ENCODE peak calls at places on chromosomes 11 and 22, in six cellular contexts. S, F, D, E, Z and N are unnamed samples.

GRCh38 chr11:71458146-71459070 is 5.4 kb downstream of the NADSYN1 start:
- DNase-seq in S (no peak), E (no peak), Z (no peak), F (no peak), D (no peak), N (no peak)

GRCh38 chr11:19345848-19346681 is 105.3 kb upstream of the E2F8 start:
- DNase-seq in S (no peak), F (no peak), D (no peak), E (no peak), Z (no peak), N (no peak)

GRCh38 chr11:102244681-102245409 is 72.4 kb upstream of the BIRC3 start:
- DNase-seq in D (no peak), S (no peak), E (no peak), F (no peak), Z (no peak), N (no peak)

GRCh38 chr11:1478544-1478943 is 8.0 kb downstream of the MOB2 start:
- DNase-seq in F (no peak), Z (no peak), E (no peak), D (no peak), S (no peak), N (no peak)

GRCh38 chr22:38832005-38832978 is 11.5 kb downstream of the NPTXR start:
- DNase-seq in F (no peak), S (no peak), Z (no peak), D (no peak), E (no peak), N (peak)

GRCh38 chr11:57321996-57322880 is 2.5 kb downstream of the TNKS1BP1 start:
- DNase-seq in Z (peak), F (peak), E (peak), D (peak), S (peak), N (peak)

GRCh38 chr11:72113170-72113808 is 794 bp upstream of the ANAPC15 start:
- DNase-seq in F (no peak), D (no peak), Z (no peak), E (no peak), S (no peak), N (no peak)

GRCh38 chr11:103652013-103652412 is 384.4 kb upstream of the DDI1 start:
- DNase-seq in F (no peak), D (no peak), Z (no peak), S (no peak), E (no peak), N (no peak)

GRCh38 chr22:32013200-32013599 is 29.9 kb upstream of the SLC5A1 start:
- DNase-seq in F (no peak), S (no peak), E (no peak), D (no peak), Z (no peak), N (no peak)

GRCh38 chr11:123072279-123072678 is 10.3 kb upstream of the HSPA8 start:
- DNase-seq in Z (no peak), S (peak), D (peak), F (peak), E (no peak), N (no peak)

GRCh38 chr11:81647374-81647773 is 1086.3 kb downstream of the FAM181B start:
- DNase-seq in S (no peak), Z (no peak), D (no peak), F (no peak), E (no peak), N (no peak)

GRCh38 chr11:57778318-57779037 is 16.9 kb downstream of the CTNND1 start:
- DNase-seq in F (peak), E (peak), Z (no peak), D (peak), S (peak), N (peak)

GRCh38 chr11:134349109-134349801 is 17.5 kb downstream of the GLB1L2 start:
- DNase-seq in Z (no peak), F (no peak), S (no peak), D (no peak), E (no peak), N (no peak)

GRCh38 chr11:134264966-134265365 is 11.2 kb upstream of the GLB1L3 start:
- DNase-seq in Z (no peak), E (no peak), D (no peak), F (peak), S (no peak), N (no peak)

GRCh38 chr11:6132431-6132830 is 24.9 kb downstream of the OR56B4 start:
- DNase-seq in E (no peak), F (no peak), D (no peak), S (no peak), Z (no peak), N (no peak)

GRCh38 chr11:109071712-109072524 is 350.1 kb upstream of the C11orf87 start:
- DNase-seq in E (peak), S (peak), F (peak), Z (no peak), D (no peak), N (peak)

GRCh38 chr11:70727899-70728620 is 329.7 kb downstream of the CTTN start:
- DNase-seq in E (no peak), D (no peak), F (peak), S (no peak), Z (no peak), N (no peak)

GRCh38 chr22:35783943-35784614 is 66.4 kb downstream of the APOL5 start:
- DNase-seq in F (no peak), Z (no peak), E (no peak), D (no peak), S (no peak), N (no peak)

GRCh38 chr22:23399367-23400285 is 180.5 kb downstream of the IGLL1 start:
- DNase-seq in Z (no peak), F (no peak), D (peak), E (no peak), S (no peak), N (peak)

GRCh38 chr11:61384271-61385242 is 7.8 kb upstream of the TMEM216 start:
- DNase-seq in E (no peak), Z (no peak), S (no peak), F (no peak), D (no peak), N (peak)

DNA sequence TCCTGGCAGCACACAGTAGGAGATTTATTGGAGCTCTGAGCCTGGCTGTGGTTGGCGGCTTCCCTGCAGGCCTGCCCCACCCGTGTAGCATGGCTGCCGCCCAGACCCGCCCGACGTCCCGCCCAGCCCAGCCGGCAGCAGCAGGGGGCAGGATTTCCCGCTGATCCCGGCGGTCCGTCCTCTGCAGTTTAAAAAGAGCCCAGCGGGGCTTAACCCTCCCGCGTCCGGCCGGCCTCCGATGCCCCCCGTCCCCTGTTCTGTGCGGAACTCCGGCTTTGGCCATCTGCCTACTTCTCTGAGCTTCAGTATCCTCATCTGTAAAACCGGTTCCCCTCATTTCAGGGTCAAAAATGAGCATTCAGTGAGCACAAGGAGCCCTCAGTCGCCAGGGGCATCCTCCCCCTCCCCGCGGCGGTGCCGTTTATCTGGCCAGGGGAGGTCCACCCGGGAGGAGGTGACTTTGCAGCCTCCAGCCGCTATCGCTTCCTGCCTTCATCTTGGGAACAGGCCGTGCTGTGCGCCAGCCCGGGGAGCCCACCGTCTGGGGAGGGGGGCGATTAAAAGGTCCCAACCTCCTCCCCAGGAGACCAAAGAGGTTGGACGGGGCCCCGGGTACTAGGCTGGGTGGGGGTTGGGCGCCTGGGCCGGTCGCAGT is at the start of gene GAS2L1:
- DNase-seq in F (peak), E (peak), S (peak), Z (no peak), D (peak), N (peak)
- TF ChIP-seq POLR2A in F (no peak), E (no peak), S (no peak), Z (no peak), D (no peak), N (no peak)

GRCh38 chr11:35041070-35041554 is 97.9 kb upstream of the CD44 start:
- DNase-seq in S (no peak), Z (no peak), F (no peak), E (no peak), D (no peak), N (no peak)

GRCh38 chr11:35042265-35042664 is 96.7 kb upstream of the CD44 start:
- DNase-seq in Z (no peak), S (no peak), D (no peak), F (no peak), E (no peak), N (no peak)

GRCh38 chr11:35038211-35038930 is 100.6 kb upstream of the CD44 start:
- DNase-seq in S (no peak), Z (no peak), D (no peak), E (no peak), F (no peak), N (no peak)

GRCh38 chr11:35039076-35039475 is 99.9 kb upstream of the CD44 start:
- DNase-seq in Z (no peak), E (no peak), S (no peak), F (no peak), D (no peak), N (no peak)

GRCh38 chr11:35040221-35040942 is 98.6 kb upstream of the CD44 start:
- DNase-seq in Z (no peak), E (no peak), D (no peak), F (no peak), S (peak), N (no peak)
- TF ChIP-seq POLR2A in Z (no peak), E (no peak), D (no peak), F (no peak), S (no peak), N (no peak)

GRCh38 chr11:76786053-76787014 is 3.2 kb downstream of the TSKU start:
- DNase-seq in Z (no peak), F (no peak), S (no peak), E (no peak), D (no peak), N (no peak)

GRCh38 chr11:76788661-76789442 is 5.7 kb downstream of the TSKU start:
- DNase-seq in Z (no peak), S (peak), E (no peak), F (peak), D (peak), N (no peak)

GRCh38 chr11:76787271-76787670 is 4.1 kb downstream of the TSKU start:
- DNase-seq in Z (no peak), D (peak), E (no peak), F (no peak), S (no peak), N (no peak)

GRCh38 chr11:76789443-76789719 is 6.2 kb downstream of the TSKU start:
- DNase-seq in S (no peak), F (no peak), D (no peak), Z (no peak), E (no peak), N (no peak)

DNA sequence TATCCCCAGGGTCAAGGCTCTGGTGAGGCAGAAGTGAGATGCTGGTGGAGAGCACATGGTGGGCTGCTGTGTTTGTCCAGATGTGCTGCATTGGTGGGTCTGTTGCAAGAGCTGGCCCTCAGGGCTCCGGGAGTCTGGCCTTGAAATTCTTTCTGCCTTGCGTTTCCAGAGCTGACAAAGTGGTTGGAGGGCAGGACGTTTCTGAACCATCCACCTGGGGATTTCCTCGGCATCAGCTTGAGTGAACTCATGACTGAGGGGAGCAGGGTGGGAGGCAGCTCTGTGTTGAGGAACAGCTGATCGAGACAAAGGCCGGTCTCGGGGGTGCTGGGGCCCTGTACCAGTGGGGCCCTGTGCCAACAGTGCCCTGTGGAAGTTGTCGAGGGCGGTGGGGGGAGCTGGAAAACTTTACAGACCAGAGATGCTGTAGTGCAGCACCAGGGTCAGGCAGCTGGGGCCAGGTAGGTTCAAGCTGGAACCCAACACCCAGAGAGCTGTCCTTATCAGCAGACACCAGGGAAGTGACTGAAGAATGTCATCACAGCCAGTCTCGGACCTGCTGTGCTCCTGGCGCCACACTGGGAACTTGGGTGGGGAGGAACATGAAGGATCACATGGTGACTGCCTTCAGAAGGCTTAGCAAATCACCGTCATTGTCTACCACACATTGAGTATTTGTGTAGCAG is 4.9 kb downstream of the TSKU start:
- DNase-seq in Z (no peak), F (no peak), S (peak), D (peak), E (peak), N (peak)
- TF ChIP-seq POLR2A in Z (no peak), F (no peak), S (no peak), D (no peak), E (no peak), N (no peak)

DNA sequence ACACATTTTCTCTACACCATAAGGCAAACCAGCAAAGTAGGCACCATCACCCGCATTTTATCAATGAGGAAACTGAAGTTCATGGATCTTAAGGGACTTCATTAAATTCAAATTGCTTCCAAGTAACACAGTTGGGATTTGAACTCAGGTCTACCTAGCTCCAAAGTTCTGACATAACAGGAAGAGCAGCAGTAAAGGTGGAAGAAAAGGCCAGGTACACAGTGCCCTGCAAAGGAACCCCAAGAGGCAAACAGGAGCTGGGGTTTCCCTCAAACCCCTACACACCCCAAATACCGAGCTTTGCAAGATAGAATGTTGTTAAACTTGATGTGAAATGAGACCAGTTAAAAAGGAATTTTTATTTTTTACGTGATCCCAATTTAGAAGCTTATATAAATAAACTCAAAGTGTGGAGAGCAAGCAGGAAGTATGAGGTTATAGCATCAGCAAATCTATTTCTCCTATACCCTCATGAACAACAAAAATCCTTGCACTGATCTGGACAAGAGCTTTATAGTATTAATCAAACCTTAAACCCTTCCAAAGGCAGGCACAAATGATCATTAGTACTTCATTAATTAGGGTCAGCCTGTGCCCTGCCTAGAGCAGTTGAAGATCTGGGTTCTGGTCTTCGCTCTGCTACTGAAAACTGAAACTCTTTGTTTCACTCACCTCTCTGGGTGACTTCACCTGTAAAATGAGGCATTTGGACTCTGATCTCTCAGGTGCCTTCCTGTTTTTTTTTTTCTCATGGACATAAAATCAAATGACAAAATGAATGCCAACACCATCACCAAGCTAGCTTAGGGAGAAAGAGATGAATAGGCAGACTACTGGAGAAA is 36.5 kb downstream of the SYTL2 start:
- DNase-seq in Z (no peak), F (no peak), S (no peak), D (no peak), E (no peak), N (no peak)
- TF ChIP-seq POLR2A in Z (no peak), F (no peak), S (no peak), D (no peak), E (no peak), N (no peak)

GRCh38 chr11:73968356-73968966 is 14.2 kb downstream of the UCP2 start:
- DNase-seq in Z (no peak), E (no peak), S (no peak), F (no peak), D (no peak), N (no peak)
- TF ChIP-seq POLR2A in Z (no peak), E (no peak), S (no peak), F (no peak), D (no peak), N (no peak)

DNA sequence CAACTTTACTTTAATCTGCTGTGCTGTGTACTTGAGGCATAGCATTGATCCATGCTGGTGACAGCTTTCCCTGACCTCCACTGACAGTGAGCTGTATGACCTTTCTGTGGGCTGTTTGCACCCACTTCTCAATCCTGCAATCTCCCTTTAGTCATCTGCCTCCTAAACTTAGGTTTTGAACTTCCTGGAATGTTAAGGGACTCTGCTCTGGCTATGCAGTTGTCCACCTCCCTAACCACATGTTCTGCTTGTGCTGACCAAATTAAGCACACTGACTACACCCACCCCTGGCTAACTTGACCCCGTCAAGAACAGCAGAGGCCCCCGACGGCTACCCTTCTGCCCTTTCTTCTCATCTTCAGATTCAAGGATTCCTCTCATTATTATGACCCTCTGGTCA is 89.1 kb upstream of the NTM start:
- DNase-seq in F (no peak), D (no peak), Z (no peak), E (no peak), S (no peak), N (no peak)
- TF ChIP-seq POLR2A in F (no peak), D (no peak), Z (no peak), E (no peak), S (no peak), N (no peak)

GRCh38 chr22:25183959-25184619 is 15.6 kb upstream of the CRYBB3 start:
- DNase-seq in F (no peak), S (no peak), D (no peak), Z (no peak), E (no peak), N (no peak)

GRCh38 chr22:25186140-25186539 is 13.5 kb upstream of the CRYBB3 start:
- DNase-seq in S (no peak), E (no peak), D (no peak), F (no peak), Z (no peak), N (no peak)

GRCh38 chr22:25182131-25183110 is 17.2 kb upstream of the CRYBB3 start:
- DNase-seq in F (no peak), E (no peak), Z (no peak), D (no peak), S (no peak), N (no peak)

GRCh38 chr22:25192406-25192805 is 7.3 kb upstream of the CRYBB3 start:
- DNase-seq in D (no peak), S (no peak), Z (no peak), F (no peak), E (no peak), N (no peak)

GRCh38 chr22:25187469-25187868 is 12.2 kb upstream of the CRYBB3 start:
- DNase-seq in Z (no peak), D (no peak), E (no peak), F (no peak), S (no peak), N (no peak)
- TF ChIP-seq POLR2A in Z (no peak), D (no peak), E (no peak), F (no peak), S (no peak), N (no peak)